ENCODE peak calls at places on chromosomes 2 and 18, in ten cellular contexts. H, Q, D, Z, J, A, R, V, F and G are unnamed samples.

GRCh38 chr18:36419188-36419912 is 121.8 kb downstream of the FHOD3 start:
- DNase-seq in V (peak), Q (no peak), D (no peak), A (no peak), J (no peak), R (no peak), H (no peak), Z (no peak), F (no peak), G (no peak)

GRCh38 chr2:207844648-207845047 is 74.9 kb upstream of the FZD5 start:
- DNase-seq in Z (no peak), F (no peak), H (no peak), R (no peak), D (no peak), J (no peak), V (no peak), Q (no peak), A (no peak), G (no peak)

GRCh38 chr2:234355052-234355720 is 141.7 kb downstream of the ARL4C start:
- DNase-seq in J (peak), Z (no peak), R (no peak), F (no peak), V (no peak), H (no peak), Q (peak), A (no peak), D (no peak), G (peak)

GRCh38 chr2:189674374-189675112 is at the start of gene ANKAR:
- DNase-seq in H (peak), A (peak), R (peak), D (peak), Z (peak), V (peak), Q (peak), J (peak), F (peak), G (peak)

GRCh38 chr18:36441872-36442271 is 144.4 kb downstream of the FHOD3 start:
- DNase-seq in J (no peak), Q (no peak), H (no peak), F (no peak), D (peak), V (no peak), R (no peak), Z (no peak), A (no peak), G (no peak)

GRCh38 chr18:39561136-39561535 is 1995.5 kb upstream of the CELF4 start:
- DNase-seq in F (no peak), J (no peak), Q (no peak), V (no peak), R (no peak), D (no peak), A (no peak), Z (no peak), H (no peak), G (no peak)

GRCh38 chr2:235937092-235937491 is 231.1 kb downstream of the GBX2 start:
- DNase-seq in A (no peak), D (no peak), Z (no peak), Q (no peak), R (no peak), V (no peak), J (peak), H (no peak), F (no peak), G (no peak)

GRCh38 chr2:34729845-34730244 is 1130.7 kb upstream of the FAM98A start:
- DNase-seq in Z (no peak), D (no peak), Q (no peak), A (no peak), H (no peak), R (no peak), F (no peak), V (no peak), J (peak), G (no peak)

GRCh38 chr18:28159055-28159454 is 17.9 kb downstream of the CDH2 start:
- DNase-seq in A (no peak), V (no peak), H (no peak), J (no peak), Q (no peak), Z (no peak), R (no peak), D (peak), F (no peak), G (peak)

GRCh38 chr2:70990216-70990615 is 4.5 kb downstream of the TEX261 start:
- DNase-seq in A (peak), J (no peak), R (no peak), H (no peak), D (no peak), Z (no peak), F (no peak), V (no peak), Q (no peak), G (no peak)

GRCh38 chr2:210502997-210503621 is 26.6 kb upstream of the LANCL1 start:
- DNase-seq in R (peak), D (peak), Z (peak), V (peak), Q (peak), F (peak), J (peak), H (no peak), A (peak), G (peak)

GRCh38 chr2:178517496-178517895 is 37.2 kb downstream of the PLEKHA3 start:
- DNase-seq in Z (no peak), H (no peak), R (no peak), Q (no peak), V (no peak), J (no peak), A (no peak), D (no peak), F (no peak), G (no peak)

GRCh38 chr18:60411715-60412114 is 39.1 kb upstream of the MC4R start:
- DNase-seq in R (no peak), H (no peak), D (peak), Q (no peak), V (no peak), Z (no peak), A (peak), J (peak), F (peak), G (no peak)

GRCh38 chr2:239247401-239248245 is 153.2 kb downstream of the HDAC4 start:
- DNase-seq in Z (no peak), F (no peak), H (no peak), Q (no peak), D (no peak), V (no peak), R (no peak), J (no peak), A (no peak), G (no peak)

GRCh38 chr2:172232638-172233253 is 130.0 kb upstream of the DLX2 start:
- DNase-seq in D (no peak), J (no peak), Q (peak), V (no peak), F (no peak), A (no peak), R (no peak), H (no peak), Z (no peak), G (no peak)

GRCh38 chr2:201936817-201937216 is 96.8 kb upstream of the FZD7 start:
- DNase-seq in H (no peak), A (peak), Z (no peak), V (no peak), J (no peak), R (no peak), Q (no peak), D (no peak), F (no peak), G (no peak)

GRCh38 chr18:13587477-13587876 is 138.9 kb downstream of the FAM210A start:
- DNase-seq in Q (no peak), R (no peak), D (no peak), F (no peak), H (no peak), Z (no peak), A (no peak), V (no peak), J (no peak), G (no peak)

GRCh38 chr2:67054725-67055124 is 342.4 kb upstream of the ETAA1 start:
- DNase-seq in J (no peak), Z (no peak), R (no peak), Q (peak), V (no peak), D (no peak), A (no peak), H (peak), F (no peak), G (no peak)

GRCh38 chr2:8230466-8230865 is 451.4 kb upstream of the ID2 start:
- DNase-seq in F (no peak), A (no peak), H (no peak), Z (no peak), R (no peak), D (no peak), Q (no peak), V (no peak), J (no peak), G (no peak)

GRCh38 chr18:58535340-58536186 is 93.3 kb downstream of the ALPK2 start:
- DNase-seq in Z (no peak), A (no peak), J (no peak), F (no peak), R (no peak), H (no peak), V (no peak), D (no peak), Q (no peak), G (no peak)

GRCh38 chr2:195304310-195304709 is 352.7 kb upstream of the SLC39A10 start:
- DNase-seq in Z (no peak), F (peak), J (peak), H (no peak), V (no peak), R (no peak), A (peak), D (peak), Q (no peak), G (no peak)

GRCh38 chr2:112155331-112156151 is 17.4 kb downstream of the FBLN7 start:
- DNase-seq in Q (no peak), H (no peak), A (no peak), F (no peak), J (no peak), R (no peak), D (no peak), Z (no peak), V (no peak), G (no peak)

GRCh38 chr2:168355110-168355509 is 101.0 kb upstream of the CERS6 start:
- DNase-seq in F (no peak), J (no peak), A (no peak), D (no peak), R (no peak), V (no peak), H (no peak), Q (no peak), Z (no peak), G (no peak)

GRCh38 chr2:19702267-19702666 is 199.5 kb downstream of the TTC32 start:
- DNase-seq in H (no peak), D (no peak), F (no peak), J (no peak), Z (no peak), V (no peak), Q (no peak), A (no peak), R (no peak), G (no peak)

GRCh38 chr2:43480874-43481273 is 115.0 kb downstream of the THADA start:
- DNase-seq in D (no peak), F (no peak), H (no peak), V (no peak), R (no peak), J (no peak), A (no peak), Q (no peak), Z (no peak), G (no peak)

GRCh38 chr2:191927319-191927867 is 80.5 kb upstream of the CAVIN2 start:
- DNase-seq in R (no peak), V (no peak), H (no peak), Q (no peak), A (no peak), Z (no peak), F (no peak), D (peak), J (peak), G (no peak)

GRCh38 chr2:25700221-25700660 is 26.9 kb upstream of the DTNB start:
- DNase-seq in Q (peak), R (peak), H (no peak), D (peak), Z (no peak), F (no peak), V (no peak), A (peak), J (peak), G (no peak)

GRCh38 chr2:187215576-187216240 is 232.3 kb downstream of the CALCRL start:
- DNase-seq in H (no peak), Z (no peak), F (no peak), V (no peak), Q (no peak), D (no peak), R (no peak), A (no peak), J (no peak), G (no peak)

GRCh38 chr2:100588071-100588786 is 25.4 kb downstream of the PDCL3 start:
- DNase-seq in V (no peak), J (no peak), Z (no peak), Q (no peak), H (no peak), F (no peak), R (no peak), A (no peak), D (peak), G (no peak)

GRCh38 chr2:219299372-219299760 is 9.8 kb downstream of the PTPRN start:
- DNase-seq in Q (no peak), R (no peak), H (no peak), Z (no peak), F (no peak), J (no peak), V (no peak), A (no peak), D (no peak), G (no peak)

GRCh38 chr2:235594041-235594440 is 100.2 kb downstream of the AGAP1 start:
- DNase-seq in D (peak), H (no peak), J (peak), Q (no peak), V (peak), R (peak), F (no peak), A (peak), Z (no peak), G (no peak)

GRCh38 chr2:159612255-159612901 is 4.0 kb downstream of the BAZ2B start:
- DNase-seq in F (no peak), J (peak), R (peak), Z (no peak), D (peak), V (no peak), Q (no peak), A (no peak), H (no peak), G (no peak)

GRCh38 chr2:72007402-72007801 is 140.3 kb downstream of the CYP26B1 start:
- DNase-seq in A (peak), V (no peak), J (no peak), D (no peak), R (no peak), F (no peak), Q (no peak), Z (no peak), H (no peak), G (no peak)

GRCh38 chr2:62794791-62795190 is 89.3 kb downstream of the EHBP1 start:
- DNase-seq in F (no peak), Q (no peak), H (no peak), A (no peak), R (no peak), Z (no peak), J (no peak), D (peak), V (no peak), G (no peak)

GRCh38 chr2:15810451-15811150 is 129.7 kb upstream of the MYCN start:
- DNase-seq in A (no peak), D (no peak), J (no peak), R (no peak), V (no peak), Q (no peak), Z (no peak), F (no peak), H (no peak), G (no peak)

GRCh38 chr18:3114026-3114425 is 101.1 kb upstream of the LPIN2 start:
- DNase-seq in J (no peak), Q (no peak), R (no peak), Z (no peak), F (no peak), V (no peak), D (peak), A (no peak), H (no peak), G (no peak)

GRCh38 chr18:76351961-76352581 is 143.0 kb downstream of the ZNF516 start:
- DNase-seq in D (peak), V (peak), A (peak), H (no peak), J (no peak), Z (no peak), F (no peak), R (peak), Q (peak), G (no peak)

GRCh38 chr18:63160172-63160995 is 159.2 kb downstream of the BCL2 start:
- DNase-seq in F (no peak), J (no peak), H (no peak), D (no peak), V (no peak), R (no peak), A (no peak), Z (no peak), Q (no peak), G (no peak)

GRCh38 chr2:46471-47345 is at the start of gene FAM110C:
- DNase-seq in J (peak), D (peak), F (peak), V (no peak), Z (no peak), Q (peak), H (peak), A (peak), R (peak), G (peak)

GRCh38 chr18:154151-154550 is 4.2 kb upstream of the USP14 start:
- DNase-seq in Z (no peak), H (no peak), A (no peak), F (no peak), R (no peak), D (no peak), V (no peak), Q (no peak), J (no peak), G (no peak)

DNA sequence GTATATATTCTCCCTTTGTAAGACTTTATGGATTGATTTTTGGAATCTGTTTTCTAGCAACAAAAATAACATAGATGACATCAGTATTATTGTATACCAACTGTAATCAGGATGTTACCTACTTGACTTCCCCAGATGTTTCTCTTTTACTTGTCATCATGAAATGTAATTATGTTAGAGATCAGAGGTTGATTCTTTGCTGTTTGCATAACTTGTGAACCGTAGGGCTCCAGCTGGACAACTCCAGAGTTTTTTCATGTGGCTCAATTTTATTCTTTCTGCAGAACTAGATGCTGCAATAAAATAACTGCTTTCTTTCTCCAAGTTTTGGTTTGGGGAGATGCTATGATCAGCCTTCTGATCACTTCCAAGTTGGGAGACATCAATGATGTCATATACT is 58.1 kb downstream of the SPOPL start:
- DNase-seq in D (no peak), A (no peak), R (no peak), Z (no peak), J (no peak), Q (no peak), H (no peak), V (no peak), F (no peak), G (no peak)
- TF ChIP-seq CTCF in D (no peak), A (no peak), R (no peak), Z (no peak), J (no peak), Q (no peak), H (no peak), V (no peak), F (no peak), G (no peak)

GRCh38 chr2:152407204-152407721 is 72.3 kb downstream of the FMNL2 start:
- DNase-seq in V (no peak), R (peak), D (peak), F (peak), A (peak), H (no peak), J (peak), Z (peak), Q (peak), G (peak)
- TF ChIP-seq CTCF in V (no peak), R (no peak), D (no peak), F (no peak), A (no peak), H (no peak), J (no peak), Z (no peak), Q (no peak), G (no peak)

GRCh38 chr2:225415809-225416208 is 16.3 kb downstream of the NYAP2 start:
- DNase-seq in A (no peak), Z (no peak), D (no peak), V (no peak), F (no peak), R (peak), J (no peak), Q (no peak), H (no peak), G (no peak)

GRCh38 chr2:225414902-225415301 is 15.4 kb downstream of the NYAP2 start:
- DNase-seq in V (no peak), A (no peak), D (no peak), R (no peak), F (no peak), Q (no peak), H (no peak), Z (no peak), J (no peak), G (no peak)

GRCh38 chr2:225416616-225417367 is 17.3 kb downstream of the NYAP2 start:
- DNase-seq in F (no peak), D (no peak), J (no peak), Q (no peak), Z (no peak), V (no peak), A (no peak), R (no peak), H (no peak), G (no peak)

DNA sequence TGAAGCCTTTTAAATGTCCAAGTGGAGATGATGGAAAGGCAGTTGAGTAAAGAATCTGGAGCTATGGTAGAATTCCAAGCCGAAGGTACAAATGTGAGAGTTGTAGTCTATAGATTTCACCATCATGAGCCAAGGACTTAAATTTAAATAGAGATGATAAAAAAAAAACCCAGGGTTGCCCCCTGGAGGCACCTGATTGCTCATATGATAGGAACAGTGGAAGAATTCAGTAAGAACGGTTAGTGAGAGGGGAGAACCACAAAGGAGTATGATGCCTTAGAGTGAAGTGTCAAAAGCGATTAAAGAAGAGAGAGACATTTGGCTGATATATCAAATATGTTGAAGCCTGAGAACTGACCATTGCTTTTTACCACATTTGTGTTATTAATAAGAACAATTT is 11.9 kb downstream of the NYAP2 start:
- DNase-seq in F (no peak), A (no peak), D (no peak), H (no peak), Z (no peak), J (no peak), Q (no peak), R (no peak), V (no peak), G (no peak)
- TF ChIP-seq CTCF in F (no peak), A (no peak), D (no peak), H (no peak), Z (no peak), J (peak), Q (no peak), R (peak), V (no peak), G (no peak)

GRCh38 chr18:5630057-5630765 is 86.4 kb upstream of the EPB41L3 start:
- DNase-seq in R (peak), J (peak), Q (peak), D (no peak), Z (peak), F (peak), H (peak), A (peak), V (no peak), G (peak)

GRCh38 chr18:5628512-5629255 is 84.9 kb upstream of the EPB41L3 start:
- DNase-seq in J (peak), H (peak), F (peak), V (no peak), Q (peak), Z (peak), D (no peak), R (peak), A (peak), G (peak)

GRCh38 chr18:5630766-5631413 is 87.1 kb upstream of the EPB41L3 start:
- DNase-seq in R (no peak), J (no peak), D (no peak), Z (no peak), F (no peak), A (no peak), H (no peak), V (no peak), Q (no peak), G (no peak)

GRCh38 chr18:5627756-5628511 is 84.1 kb upstream of the EPB41L3 start:
- DNase-seq in V (no peak), D (no peak), A (peak), J (no peak), Q (no peak), R (no peak), F (no peak), H (no peak), Z (no peak), G (no peak)

GRCh38 chr18:5632041-5632440 is 88.2 kb upstream of the EPB41L3 start:
- DNase-seq in J (no peak), A (no peak), Q (no peak), F (no peak), D (no peak), V (no peak), R (no peak), H (no peak), Z (no peak), G (no peak)
- TF ChIP-seq CTCF in J (no peak), A (no peak), Q (no peak), F (no peak), D (no peak), V (no peak), R (no peak), H (no peak), Z (no peak), G (no peak)

GRCh38 chr18:5626130-5626880 is 82.5 kb upstream of the EPB41L3 start:
- DNase-seq in Z (no peak), H (no peak), D (no peak), Q (no peak), A (no peak), V (no peak), J (no peak), R (no peak), F (no peak), G (no peak)
- TF ChIP-seq CTCF in Z (peak), H (no peak), D (no peak), Q (no peak), A (no peak), V (peak), J (no peak), R (no peak), F (peak), G (peak)